ENCODE peak calls at places on chromosome 13, in four cellular contexts. N is neural crest cell, E is DND-41, J is DMS 273 treated with DMSO at 0.1 percent for 48 hours. V is an unnamed sample.

GRCh38 chr13:36551445-36551844 is 119.2 kb downstream of the CCNA1 start:
- DNase-seq in J (no peak), N (no peak), E (no peak), V (no peak)

GRCh38 chr13:20090349-20090748 is 70.5 kb downstream of the GJA3 start:
- DNase-seq in E (no peak), N (no peak), J (no peak), V (no peak)

GRCh38 chr13:109904218-109904617 is 117.8 kb upstream of the IRS2 start:
- DNase-seq in N (no peak), J (peak), E (no peak), V (no peak)

GRCh38 chr13:96053003-96053703 is at the start of gene UGGT2:
- DNase-seq in N (peak), J (peak), E (no peak), V (peak)

GRCh38 chr13:113947321-113948033 is 26.4 kb downstream of the C13orf46 start:
- DNase-seq in E (no peak), N (no peak), J (no peak), V (no peak)

GRCh38 chr13:35512271-35512920 is 35.9 kb upstream of the MAB21L1 start:
- DNase-seq in N (no peak), E (no peak), J (no peak), V (peak)

GRCh38 chr13:112897956-112898785 is 70.8 kb upstream of the MCF2L start:
- DNase-seq in J (no peak), E (no peak), N (no peak), V (no peak)

GRCh38 chr13:32316476-32316875 is 1.2 kb downstream of the BRCA2 start:
- DNase-seq in N (no peak), J (no peak), E (no peak), V (no peak)

GRCh38 chr13:31200636-31200970 is 828 bp downstream of the B3GLCT start:
- DNase-seq in J (no peak), N (peak), E (peak), V (no peak)

GRCh38 chr13:66329988-66330429 is 900.1 kb downstream of the PCDH9 start:
- DNase-seq in J (no peak), E (no peak), N (no peak), V (no peak)

GRCh38 chr13:112053167-112053743 is 13.7 kb upstream of the SOX1 start:
- DNase-seq in E (no peak), J (no peak), N (no peak), V (no peak)

GRCh38 chr13:93635687-93636086 is 409.1 kb downstream of the GPC6 start:
- DNase-seq in E (no peak), J (no peak), N (no peak), V (no peak)

GRCh38 chr13:69524459-69525155 is 583.0 kb upstream of the ATXN8OS start:
- DNase-seq in E (no peak), N (no peak), J (no peak), V (no peak)

GRCh38 chr13:26017196-26017921 is 34.5 kb downstream of the SHISA2 start:
- DNase-seq in E (peak), N (no peak), J (no peak), V (no peak)

GRCh38 chr13:112510002-112510780 is 77.8 kb downstream of the TUBGCP3 start:
- DNase-seq in E (peak), N (peak), J (no peak), V (no peak)

GRCh38 chr13:105519766-105520165 is 1015.7 kb downstream of the EFNB2 start:
- DNase-seq in E (no peak), N (no peak), J (no peak), V (no peak)

GRCh38 chr13:42497798-42498197 is 76.2 kb upstream of the TNFSF11 start:
- DNase-seq in J (no peak), N (no peak), E (no peak), V (no peak)

GRCh38 chr13:37375724-37376123 is 222.8 kb downstream of the POSTN start:
- DNase-seq in E (no peak), J (no peak), N (no peak), V (no peak)

V was measured in amniotic stem cell.